ENCODE peak calls at places on chromosome 3, in eight cellular contexts. H is naive thymus-derived CD4-positive, alpha-beta T cell; F is MG63; M is fibroblast of the conjunctiva; V is posterior cingulate gyrus; K is COR-L47; D is trophoblast cell; C is non-pigmented ciliary epithelial cell. N is an unnamed sample.

GRCh38 chr3:186476044-186476468 is 68.1 kb downstream of the CRYGS start:
- DNase-seq in H (no peak), K (no peak), F (peak), D (no peak), M (no peak), V (peak), C (no peak), N (peak)

GRCh38 chr3:24683090-24683489 is 188.4 kb upstream of the THRB start:
- DNase-seq in C (no peak), K (no peak), M (no peak), H (no peak), V (no peak), F (no peak), D (peak), N (no peak)

GRCh38 chr3:107644631-107645030 is 121.9 kb downstream of the BBX start:
- DNase-seq in C (no peak), D (no peak), M (no peak), H (no peak), V (no peak), K (no peak), F (no peak), N (no peak)

GRCh38 chr3:167958141-167958540 is 137.6 kb downstream of the GOLIM4 start:
- DNase-seq in H (no peak), M (no peak), C (no peak), D (no peak), F (no peak), K (no peak), V (no peak), N (no peak)

GRCh38 chr3:24318668-24319287 is 175.9 kb downstream of the THRB start:
- DNase-seq in M (no peak), H (no peak), F (no peak), V (no peak), D (peak), K (no peak), C (peak), N (no peak)

GRCh38 chr3:188416041-188416440 is 262.1 kb downstream of the LPP start:
- DNase-seq in V (no peak), M (no peak), F (no peak), D (no peak), H (no peak), C (no peak), K (no peak), N (no peak)

GRCh38 chr3:89059201-89059600 is 48.2 kb upstream of the EPHA3 start:
- DNase-seq in K (no peak), M (no peak), V (no peak), D (no peak), C (peak), F (peak), H (no peak), N (no peak)

GRCh38 chr3:129182390-129183180 is 1.1 kb downstream of the CNBP start:
- DNase-seq in K (no peak), D (no peak), C (no peak), M (no peak), F (no peak), V (no peak), H (peak), N (no peak)

GRCh38 chr3:194327030-194327413 is 24.1 kb downstream of the CPN2 start:
- DNase-seq in D (no peak), C (no peak), M (no peak), V (no peak), F (no peak), H (no peak), K (no peak), N (no peak)

GRCh38 chr3:128062033-128062745 is 10.0 kb downstream of the SEC61A1 start:
- DNase-seq in F (no peak), V (no peak), D (no peak), M (no peak), H (no peak), K (no peak), C (no peak), N (no peak)

GRCh38 chr3:112765531-112765930 is 81.1 kb downstream of the CD200R1L start:
- DNase-seq in H (no peak), M (no peak), V (no peak), F (no peak), D (no peak), C (no peak), K (no peak), N (no peak)

GRCh38 chr3:141367038-141367730 is 1.1 kb upstream of the ZBTB38 start:
- DNase-seq in C (peak), H (no peak), F (peak), K (no peak), V (no peak), M (peak), D (peak), N (no peak)

GRCh38 chr3:14884665-14885064 is 62.7 kb upstream of the NR2C2 start:
- DNase-seq in V (no peak), M (no peak), H (peak), C (no peak), F (no peak), K (no peak), D (peak), N (no peak)

N was measured in anterior cingulate cortex.